ENCODE peak calls at places on chromosomes 12 and 14, in nine cellular contexts. S, D, W, E, P, Q, Z, Y and H are unnamed samples.

GRCh38 chr12:32290411-32290810 is 108.9 kb upstream of the FGD4 start:
- DNase-seq in E (no peak), D (no peak), S (no peak), Y (no peak), Z (no peak), Q (no peak), W (no peak), P (no peak), H (no peak)

GRCh38 chr12:121795029-121795977 is 1.8 kb upstream of the RHOF start:
- DNase-seq in S (peak; percentile 93), E (peak; percentile 96), Y (peak; percentile 90), D (peak; percentile 87), Q (peak; percentile 92), P (peak; percentile 94), W (peak; percentile 89), Z (no peak), H (peak; percentile 90)

GRCh38 chr14:95068091-95068490 is 89.2 kb downstream of the DICER1 start:
- DNase-seq in D (no peak), P (no peak), Z (no peak), S (no peak), Q (no peak), Y (no peak), W (no peak), E (no peak), H (no peak)

GRCh38 chr12:98399532-98399931 is 115.9 kb upstream of the TMPO start:
- DNase-seq in D (peak; percentile 50), E (no peak), W (peak; percentile 86), Q (no peak), S (no peak), Z (peak; percentile 37), P (no peak), Y (no peak), H (peak; percentile 65)

GRCh38 chr12:124554429-124555029 is 12.9 kb downstream of the NCOR2 start:
- DNase-seq in E (no peak), W (no peak), Y (no peak), D (no peak), Q (peak; percentile 28), P (no peak), S (no peak), Z (no peak), H (peak; percentile 25)

GRCh38 chr14:90061849-90062794 is at the start of gene KCNK13:
- DNase-seq in Z (no peak), E (no peak), Q (no peak), P (no peak), D (no peak), Y (peak; percentile 52), S (no peak), W (no peak), H (peak; percentile 23)

GRCh38 chr12:29350080-29350479 is 30.9 kb downstream of the ERGIC2 start:
- DNase-seq in D (no peak), S (no peak), Q (no peak), Y (no peak), E (no peak), Z (no peak), P (no peak), W (peak; percentile 73), H (peak; percentile 29)

GRCh38 chr12:108691995-108692808 is 39.1 kb downstream of the CORO1C start:
- DNase-seq in Q (no peak), P (no peak), S (no peak), W (peak; percentile 31), D (no peak), E (no peak), Y (no peak), Z (no peak), H (peak; percentile 27)

GRCh38 chr12:79358716-79359341 is 331.9 kb downstream of the PAWR start:
- DNase-seq in P (no peak), S (no peak), E (no peak), D (no peak), Z (no peak), Q (no peak), W (no peak), Y (no peak), H (no peak)

GRCh38 chr14:54784657-54785056 is 118.0 kb downstream of the GCH1 start:
- DNase-seq in Y (no peak), Q (no peak), P (no peak), D (no peak), Z (no peak), W (no peak), E (no peak), S (no peak), H (no peak)

GRCh38 chr14:72543325-72543724 is 350.6 kb downstream of the DPF3 start:
- DNase-seq in D (no peak), Z (no peak), Q (no peak), E (no peak), P (no peak), S (no peak), Y (no peak), W (no peak), H (no peak)

GRCh38 chr12:91419809-91420208 is 237.2 kb upstream of the DCN start:
- DNase-seq in Y (no peak), D (no peak), W (no peak), E (no peak), S (no peak), Q (no peak), Z (no peak), P (no peak), H (no peak)